ENCODE peak calls at places on chromosomes 7 and 10, in seven cellular contexts. F is GM23248, U is tibial nerve, V is MG63, C is Panc1, T is stomach, S is colonic mucosa. P is an unnamed sample.

GRCh38 chr7:80098795-80099194 is 35.8 kb upstream of the GNAI1 start:
- DNase-seq in F (no peak), U (no peak), V (no peak), C (no peak), T (no peak), S (no peak), P (no peak)

GRCh38 chr10:112490543-112490942 is 43.5 kb downstream of the VTI1A start:
- DNase-seq in F (peak; percentile 12), U (no peak), V (peak; percentile 53), C (no peak), T (peak; percentile 79), S (no peak), P (no peak)

GRCh38 chr10:71608863-71609768 is 110.5 kb downstream of the C10orf105 start:
- DNase-seq in F (peak; percentile 77), U (peak; percentile 86), V (peak; percentile 49), C (no peak), T (peak; percentile 80), S (peak; percentile 81), P (peak; percentile 92)

GRCh38 chr10:130756651-130757050 is 554.9 kb downstream of the TCERG1L start:
- DNase-seq in F (no peak), U (no peak), V (no peak), C (no peak), T (no peak), S (no peak), P (peak; percentile 6)

GRCh38 chr10:17882557-17882956 is 69.2 kb upstream of the SLC39A12 start:
- DNase-seq in F (no peak), U (peak; percentile 28), V (no peak), C (no peak), T (no peak), S (no peak), P (no peak)

GRCh38 chr7:37411444-37412034 is 37.1 kb downstream of the ELMO1 start:
- DNase-seq in F (no peak), U (no peak), V (no peak), C (no peak), T (no peak), S (no peak), P (no peak)

GRCh38 chr7:125059861-125060456 is 130.3 kb upstream of the POT1 start:
- DNase-seq in F (peak; percentile 43), U (no peak), V (no peak), C (no peak), T (no peak), S (no peak), P (no peak)

GRCh38 chr10:113103131-113103830 is 153.2 kb downstream of the TCF7L2 start:
- DNase-seq in F (peak; percentile 87), U (no peak), V (no peak), C (no peak), T (no peak), S (no peak), P (no peak)

GRCh38 chr7:126698446-126698845 is 554.3 kb downstream of the GRM8 start:
- DNase-seq in F (no peak), U (no peak), V (no peak), C (no peak), T (no peak), S (no peak), P (no peak)

GRCh38 chr7:20798694-20799121 is 12.0 kb upstream of the SP8 start:
- DNase-seq in F (no peak), U (no peak), V (no peak), C (no peak), T (no peak), S (no peak), P (no peak)

GRCh38 chr10:89025453-89025852 is 34.9 kb downstream of the FAS start:
- DNase-seq in F (no peak), U (no peak), V (no peak), C (no peak), T (no peak), S (no peak), P (no peak)

GRCh38 chr10:107732045-107732444 is 567.5 kb upstream of the SORCS1 start:
- DNase-seq in F (no peak), U (no peak), V (no peak), C (no peak), T (no peak), S (no peak), P (no peak)

GRCh38 chr7:33395340-33395739 is 266.0 kb downstream of the BBS9 start:
- DNase-seq in F (no peak), U (no peak), V (no peak), C (no peak), T (no peak), S (no peak), P (no peak)

GRCh38 chr10:46006219-46006618 is 24.2 kb downstream of the NCOA4 start:
- DNase-seq in F (peak; percentile 88), U (no peak), V (peak; percentile 32), C (no peak), T (no peak), S (no peak), P (no peak)

GRCh38 chr10:43249962-43250624 is 16.8 kb downstream of the RASGEF1A start:
- DNase-seq in F (no peak), U (no peak), V (no peak), C (no peak), T (peak; percentile 26), S (no peak), P (peak; percentile 40)

GRCh38 chr10:29680091-29680490 is 45.3 kb upstream of the SVIL start:
- DNase-seq in F (no peak), U (no peak), V (no peak), C (no peak), T (no peak), S (no peak), P (no peak)

GRCh38 chr10:29675984-29676383 is 41.2 kb upstream of the SVIL start:
- DNase-seq in F (no peak), U (no peak), V (no peak), C (no peak), T (no peak), S (no peak), P (no peak)

GRCh38 chr10:29681700-29682444 is 47.1 kb upstream of the SVIL start:
- DNase-seq in F (no peak), U (peak; percentile 22), V (no peak), C (no peak), T (no peak), S (no peak), P (peak; percentile 66)

GRCh38 chr10:29671968-29672367 is 37.2 kb upstream of the SVIL start:
- DNase-seq in F (no peak), U (no peak), V (no peak), C (no peak), T (no peak), S (no peak), P (no peak)

DNA sequence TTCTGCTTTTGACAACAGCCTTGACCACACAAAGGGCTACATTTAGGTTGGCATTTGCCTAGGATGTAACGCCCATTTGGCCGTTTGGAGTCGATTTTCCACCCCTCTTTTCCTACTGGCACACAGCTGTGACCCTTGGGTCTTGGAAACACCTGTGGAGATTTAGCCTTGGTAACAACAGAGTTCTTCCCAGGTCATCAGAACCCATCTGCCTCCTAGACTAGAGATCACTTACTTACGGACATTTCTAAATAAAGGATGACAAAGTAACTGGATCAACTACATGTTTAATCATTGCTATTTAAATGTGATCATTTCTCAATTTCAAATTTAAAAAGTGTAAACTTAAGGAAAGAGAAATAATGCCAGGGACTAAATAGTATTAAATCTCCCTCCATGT is 42.0 kb upstream of the SVIL start:
- DNase-seq in F (no peak), U (no peak), V (no peak), C (no peak), T (no peak), S (no peak), P (no peak)
- H3K9me3 ChIP-seq in F (no peaks in the 10 kb centered on the region), U (no peaks in the 10 kb centered on the region), V (peaks cover 23% of the 10 kb centered on the region), C (peaks cover 18% of the 10 kb centered on the region), T (no peaks in the 10 kb centered on the region), S (no peaks in the 10 kb centered on the region), P (no peaks in the 10 kb centered on the region)

GRCh38 chr7:158057446-158057845 is 530.2 kb downstream of the PTPRN2 start:
- DNase-seq in F (no peak), U (no peak), V (no peak), C (no peak), T (no peak), S (no peak), P (no peak)

GRCh38 chr7:158062661-158063060 is 525.0 kb downstream of the PTPRN2 start:
- DNase-seq in F (no peak), U (no peak), V (no peak), C (no peak), T (no peak), S (no peak), P (no peak)

GRCh38 chr7:158061031-158061630 is 526.5 kb downstream of the PTPRN2 start:
- DNase-seq in F (no peak), U (no peak), V (no peak), C (no peak), T (no peak), S (no peak), P (peak; percentile 35)

GRCh38 chr7:158061884-158062656 is 525.6 kb downstream of the PTPRN2 start:
- DNase-seq in F (no peak), U (no peak), V (no peak), C (no peak), T (no peak), S (no peak), P (peak; percentile 24)

GRCh38 chr7:158060216-158060615 is 527.4 kb downstream of the PTPRN2 start:
- DNase-seq in F (no peak), U (no peak), V (no peak), C (no peak), T (no peak), S (no peak), P (peak; percentile 29)
- H3K9me3 ChIP-seq in F (no peaks in the 10 kb centered on the region), U (no peaks in the 10 kb centered on the region), V (no peaks in the 10 kb centered on the region), C (no peaks in the 10 kb centered on the region), T (no peaks in the 10 kb centered on the region), S (no peaks in the 10 kb centered on the region), P (no peaks in the 10 kb centered on the region)

DNA sequence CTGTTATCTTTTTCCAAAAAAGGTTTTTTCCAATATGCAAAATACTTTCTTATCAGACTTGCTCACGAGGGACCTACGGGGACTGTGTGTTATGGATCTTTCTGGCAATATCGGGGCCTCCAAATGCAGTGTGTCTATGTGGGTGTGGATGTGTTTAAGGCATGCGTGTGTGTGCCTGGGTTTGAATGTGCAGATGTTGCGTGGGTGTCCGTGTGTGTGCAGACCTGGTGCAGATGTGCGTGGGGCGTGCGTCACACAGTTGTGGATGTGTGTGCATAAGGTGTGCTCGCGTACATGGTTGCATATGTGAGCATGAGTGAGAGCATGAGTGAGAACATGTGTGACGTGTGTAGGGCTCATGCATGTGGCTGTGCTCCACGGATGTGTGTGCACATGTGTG is 19.7 kb downstream of the NKX6-2 start:
- DNase-seq in F (no peak), U (no peak), V (no peak), C (no peak), T (no peak), S (no peak), P (no peak)
- H3K9me3 ChIP-seq in F (no peaks in the 10 kb centered on the region), U (no peaks in the 10 kb centered on the region), V (no peaks in the 10 kb centered on the region), C (no peaks in the 10 kb centered on the region), T (no peaks in the 10 kb centered on the region), S (no peaks in the 10 kb centered on the region), P (no peaks in the 10 kb centered on the region)

DNA sequence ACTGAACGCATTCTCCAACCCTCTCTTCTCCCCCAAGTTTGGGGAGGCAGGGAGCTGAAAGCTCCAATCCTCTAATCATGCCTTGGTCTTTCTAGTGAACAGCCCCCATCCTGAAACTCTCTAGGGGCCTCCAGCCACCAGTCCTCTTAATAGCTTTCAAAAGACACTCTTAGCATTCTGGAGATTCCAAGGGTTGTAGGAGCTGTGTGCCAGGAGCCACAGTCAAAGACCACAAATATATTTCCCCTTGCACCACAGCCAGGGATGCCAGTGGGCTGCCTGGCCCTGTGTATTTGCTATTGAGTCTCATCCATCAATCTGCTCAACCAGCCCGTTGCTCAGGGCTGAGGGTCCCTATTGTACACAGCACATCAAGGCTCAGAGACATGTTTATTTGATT is 18.5 kb upstream of the MLXIPL start:
- DNase-seq in F (no peak), U (no peak), V (no peak), C (no peak), T (no peak), S (no peak), P (no peak)
- H3K9me3 ChIP-seq in F (no peaks in the 10 kb centered on the region), U (no peaks in the 10 kb centered on the region), V (no peaks in the 10 kb centered on the region), C (no peaks in the 10 kb centered on the region), T (no peaks in the 10 kb centered on the region), S (no peaks in the 10 kb centered on the region), P (no peaks in the 10 kb centered on the region)

P was measured in Peyer's patch.